ENCODE peak calls at places on chromosomes 4 and X, in five cellular contexts. V is kidney epithelial cell, N is B cell, R is AG09309, Y is glutamatergic neuron. G is an unnamed sample.

GRCh38 chrX:40166582-40166981 is 68.8 kb upstream of the BCOR start:
- DNase-seq in V (no peak), N (no peak), R (no peak), Y (peak; percentile 61), G (no peak)

GRCh38 chrX:69163936-69164741 is 1.1 kb downstream of the PJA1 start:
- DNase-seq in V (no peak), N (peak; percentile 77), R (no peak), Y (peak; percentile 40), G (peak; percentile 61)

GRCh38 chr4:3530051-3530450 is 2.2 kb downstream of the LRPAP1 start:
- DNase-seq in V (no peak), N (no peak), R (no peak), Y (no peak), G (no peak)

GRCh38 chrX:140123446-140123845 is 158.1 kb upstream of the CXorf66 start:
- DNase-seq in V (no peak), N (no peak), R (no peak), Y (peak; percentile 13), G (no peak)

GRCh38 chrX:18793601-18794089 is 86.2 kb downstream of the PPEF1 start:
- DNase-seq in V (no peak), N (no peak), R (no peak), Y (peak; percentile 17), G (no peak)

GRCh38 chr4:124177647-124178425 is 534.7 kb downstream of the ANKRD50 start:
- DNase-seq in V (peak; percentile 43), N (no peak), R (peak; percentile 51), Y (no peak), G (no peak)

GRCh38 chr4:46934731-46935130 is 25.7 kb upstream of the COX7B2 start:
- DNase-seq in V (no peak), N (no peak), R (no peak), Y (no peak), G (no peak)

GRCh38 chr4:74109116-74109791 is 10.3 kb upstream of the CXCL2 start:
- DNase-seq in V (peak; percentile 86), N (no peak), R (peak; percentile 94), Y (no peak), G (no peak)

GRCh38 chrX:153765138-153766079 is 1.4 kb downstream of the PLXNB3 start:
- DNase-seq in V (no peak), N (peak; percentile 43), R (no peak), Y (peak; percentile 14), G (no peak)

GRCh38 chr4:82918091-82918490 is 17.6 kb downstream of the THAP9 start:
- DNase-seq in V (no peak), N (no peak), R (no peak), Y (no peak), G (no peak)

GRCh38 chr4:153971878-153972277 is 183.0 kb upstream of the SFRP2 start:
- DNase-seq in V (no peak), N (no peak), R (no peak), Y (no peak), G (no peak)

GRCh38 chr4:170374770-170375169 is 285.0 kb upstream of the AADAT start:
- DNase-seq in V (no peak), N (no peak), R (no peak), Y (no peak), G (peak; percentile 47)

GRCh38 chr4:78584863-78585576 is 33.5 kb downstream of the ANXA3 start:
- DNase-seq in V (no peak), N (no peak), R (no peak), Y (no peak), G (no peak)

GRCh38 chrX:139877710-139878414 is 55.0 kb downstream of the ATP11C start:
- DNase-seq in V (no peak), N (no peak), R (no peak), Y (no peak), G (no peak)

GRCh38 chr4:140837742-140838141 is 81.6 kb upstream of the TBC1D9 start:
- DNase-seq in V (no peak), N (no peak), R (no peak), Y (no peak), G (no peak)

GRCh38 chr4:8528713-8529112 is 51.5 kb upstream of the GPR78 start:
- DNase-seq in V (peak; percentile 77), N (no peak), R (no peak), Y (no peak), G (no peak)

GRCh38 chr4:118985170-118986000 is 96.7 kb downstream of the SYNPO2 start:
- DNase-seq in V (no peak), N (no peak), R (no peak), Y (no peak), G (no peak)

GRCh38 chr4:40710484-40711269 is 39.1 kb upstream of the NSUN7 start:
- DNase-seq in V (no peak), N (no peak), R (no peak), Y (no peak), G (no peak)

GRCh38 chr4:123667496-123667895 is 270.9 kb downstream of the SPRY1 start:
- DNase-seq in V (no peak), N (no peak), R (no peak), Y (no peak), G (no peak)

GRCh38 chr4:85913925-85914694 is 439.2 kb downstream of the ARHGAP24 start:
- DNase-seq in V (no peak), N (no peak), R (no peak), Y (no peak), G (no peak)

GRCh38 chr4:6906046-6906445 is 3.6 kb upstream of the TBC1D14 start:
- DNase-seq in V (no peak), N (no peak), R (no peak), Y (no peak), G (no peak)

GRCh38 chrX:133655262-133655913 is 240.1 kb upstream of the GPC4 start:
- DNase-seq in V (peak; percentile 61), N (no peak), R (no peak), Y (no peak), G (no peak)

GRCh38 chr4:140793291-140793690 is 37.1 kb upstream of the TBC1D9 start:
- DNase-seq in V (no peak), N (no peak), R (no peak), Y (no peak), G (no peak)

GRCh38 chrX:133511041-133511440 is 95.8 kb upstream of the GPC4 start:
- DNase-seq in V (no peak), N (no peak), R (no peak), Y (no peak), G (no peak)

DNA sequence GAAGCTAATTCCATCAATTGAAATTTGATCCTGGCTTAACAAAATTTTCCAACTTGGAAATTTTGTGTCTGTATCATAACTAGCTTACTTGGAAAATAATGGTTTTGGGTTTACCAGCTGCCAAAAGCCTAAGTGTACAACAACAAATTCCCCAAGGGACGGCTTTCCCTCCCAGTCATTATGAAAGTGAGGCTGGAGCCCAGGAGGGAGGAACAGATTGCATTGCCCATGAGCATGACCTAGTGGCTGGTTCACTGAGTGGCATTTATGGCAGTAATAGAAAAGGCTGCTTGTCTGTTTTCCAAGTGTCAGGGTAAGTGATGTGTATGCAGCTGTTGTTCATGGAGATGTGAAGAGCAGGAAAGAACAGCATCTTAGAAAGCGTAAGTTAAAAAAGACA is 70.8 kb upstream of the HHIP start:
- DNase-seq in V (no peak), N (no peak), R (no peak), Y (peak; percentile 54), G (no peak)
- TF ChIP-seq CTCF in V (peak; percentile 24), N (no peak), R (peak; percentile 14), Y (no peak), G (peak; percentile 7)

GRCh38 chr4:14259926-14260325 is 632.4 kb upstream of the BOD1L1 start:
- DNase-seq in V (no peak), N (no peak), R (peak; percentile 10), Y (no peak), G (no peak)
- TF ChIP-seq CTCF in V (no peak), N (no peak), R (no peak), Y (no peak), G (no peak)

GRCh38 chrX:77436682-77437081 is 10.5 kb upstream of the FGF16 start:
- DNase-seq in V (no peak), N (no peak), R (no peak), Y (no peak), G (no peak)

GRCh38 chrX:77434949-77435348 is 12.2 kb upstream of the FGF16 start:
- DNase-seq in V (no peak), N (no peak), R (no peak), Y (no peak), G (no peak)

GRCh38 chrX:77432998-77433397 is 14.2 kb upstream of the FGF16 start:
- DNase-seq in V (no peak), N (no peak), R (no peak), Y (no peak), G (no peak)

GRCh38 chrX:77440310-77440709 is 6.9 kb upstream of the FGF16 start:
- DNase-seq in V (no peak), N (no peak), R (no peak), Y (no peak), G (no peak)

DNA sequence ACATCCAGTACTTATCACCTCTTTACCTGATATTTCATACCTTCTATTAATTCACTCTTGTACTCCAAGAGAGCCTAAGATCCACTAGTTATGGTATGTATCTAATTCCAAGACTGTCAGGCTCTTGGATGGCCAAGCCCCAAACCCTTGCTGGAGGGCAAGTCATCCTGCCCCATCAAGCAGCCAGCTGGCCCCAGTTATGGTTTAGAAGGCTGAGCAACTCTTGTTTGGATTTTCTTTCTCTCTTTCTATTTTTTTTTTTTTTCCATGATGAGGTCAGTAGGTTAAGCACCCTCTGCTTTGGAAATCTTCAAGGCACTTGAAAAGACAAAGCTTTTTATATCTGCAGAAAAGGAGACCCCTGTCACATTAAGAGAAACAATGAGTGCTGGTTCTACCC is 10.9 kb upstream of the FGF16 start:
- DNase-seq in V (no peak), N (no peak), R (no peak), Y (no peak), G (no peak)
- TF ChIP-seq CTCF in V (no peak), N (no peak), R (no peak), Y (no peak), G (no peak)

DNA sequence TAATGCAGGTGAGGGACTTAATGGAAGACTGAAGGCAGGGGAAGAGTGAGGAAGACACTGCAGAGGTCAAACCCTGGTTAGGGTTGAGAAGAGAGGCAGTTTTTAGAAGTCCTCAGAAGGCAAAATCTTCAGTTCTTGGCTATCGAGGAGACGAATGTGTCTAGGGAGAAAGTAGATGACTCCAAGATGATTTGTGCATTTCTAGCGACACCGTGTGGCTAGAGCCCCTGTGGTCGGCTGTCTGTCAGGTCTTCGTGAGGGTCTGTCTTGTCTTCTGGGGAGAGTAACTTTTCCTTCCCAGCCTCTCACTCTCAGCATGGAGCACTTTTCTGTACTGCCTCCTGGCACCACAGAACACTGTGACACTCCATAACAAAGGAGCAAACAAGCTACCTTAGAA is 458.1 kb downstream of the STIM2 start:
- DNase-seq in V (no peak), N (no peak), R (peak; percentile 27), Y (peak; percentile 39), G (peak; percentile 7)
- TF ChIP-seq CTCF in V (peak; percentile 61), N (no peak), R (peak; percentile 82), Y (no peak), G (peak; percentile 19)

GRCh38 chr4:88284378-88285234 is at the start of gene PPM1K:
- DNase-seq in V (peak; percentile 92), N (peak; percentile 91), R (peak; percentile 93), Y (peak; percentile 99), G (peak; percentile 94)
- TF ChIP-seq CTCF in V (no peak), N (no peak), R (no peak), Y (no peak), G (no peak)